ENCODE peak calls at places on chromosomes 12 and 14, in four cellular contexts. T, J, Q and N are unnamed samples. For H3K4me1, the result is how much of the 10 kb centered on the place peaks cover.

GRCh38 chr12:57134949-57135348 is 6.7 kb downstream of the LRP1 start:
- DNase-seq in T (no peak), J (no peak), Q (peak), N (no peak)

GRCh38 chr12:42705863-42706262 is 116.3 kb upstream of the PRICKLE1 start:
- DNase-seq in T (peak), J (no peak), Q (peak), N (peak)

GRCh38 chr14:87449016-87449415 is 544.0 kb downstream of the GALC start:
- DNase-seq in T (no peak), J (no peak), Q (no peak), N (no peak)

GRCh38 chr14:39218171-39218769 is 15.4 kb upstream of the MIA2 start:
- DNase-seq in T (peak), J (no peak), Q (no peak), N (no peak)

GRCh38 chr12:130969223-130969622 is 15.5 kb downstream of the ADGRD1 start:
- DNase-seq in T (no peak), J (peak), Q (no peak), N (no peak)

GRCh38 chr14:51096870-51097269 is 2.0 kb upstream of the TRIM9 start:
- DNase-seq in T (no peak), J (no peak), Q (no peak), N (no peak)

GRCh38 chr12:85509857-85510256 is 229.8 kb downstream of the ALX1 start:
- DNase-seq in T (no peak), J (no peak), Q (no peak), N (no peak)

GRCh38 chr14:54775486-54776100 is 127.0 kb downstream of the GCH1 start:
- DNase-seq in T (no peak), J (no peak), Q (no peak), N (no peak)

GRCh38 chr14:101861464-101861863 is 100.0 kb downstream of the PPP2R5C start:
- DNase-seq in T (peak), J (no peak), Q (no peak), N (no peak)

GRCh38 chr14:101857226-101857625 is 95.7 kb downstream of the PPP2R5C start:
- DNase-seq in T (no peak), J (peak), Q (no peak), N (no peak)

GRCh38 chr14:101859916-101860315 is 98.4 kb downstream of the PPP2R5C start:
- DNase-seq in T (no peak), J (no peak), Q (no peak), N (no peak)

GRCh38 chr14:101858791-101859537 is 97.5 kb downstream of the PPP2R5C start:
- DNase-seq in T (no peak), J (no peak), Q (no peak), N (no peak)

GRCh38 chr14:101859538-101859902 is 98.0 kb downstream of the PPP2R5C start:
- DNase-seq in T (no peak), J (no peak), Q (no peak), N (no peak)
- H3K4me1 ChIP-seq in T (under half), J (under half), Q (under half), N (under half)

GRCh38 chr14:103728721-103729120 is 13.1 kb downstream of the ZFYVE21 start:
- DNase-seq in T (no peak), J (no peak), Q (peak), N (no peak)
- H3K27ac ChIP-seq in T (peak), J (no peak), Q (no peak), N (no peak)

GRCh38 chr14:59507063-59507751 is 22.9 kb downstream of the JKAMP start:
- DNase-seq in T (peak), J (peak), Q (no peak), N (peak)
- H3K4me1 ChIP-seq in T (under half), J (under half), Q (under half), N (under half)

DNA sequence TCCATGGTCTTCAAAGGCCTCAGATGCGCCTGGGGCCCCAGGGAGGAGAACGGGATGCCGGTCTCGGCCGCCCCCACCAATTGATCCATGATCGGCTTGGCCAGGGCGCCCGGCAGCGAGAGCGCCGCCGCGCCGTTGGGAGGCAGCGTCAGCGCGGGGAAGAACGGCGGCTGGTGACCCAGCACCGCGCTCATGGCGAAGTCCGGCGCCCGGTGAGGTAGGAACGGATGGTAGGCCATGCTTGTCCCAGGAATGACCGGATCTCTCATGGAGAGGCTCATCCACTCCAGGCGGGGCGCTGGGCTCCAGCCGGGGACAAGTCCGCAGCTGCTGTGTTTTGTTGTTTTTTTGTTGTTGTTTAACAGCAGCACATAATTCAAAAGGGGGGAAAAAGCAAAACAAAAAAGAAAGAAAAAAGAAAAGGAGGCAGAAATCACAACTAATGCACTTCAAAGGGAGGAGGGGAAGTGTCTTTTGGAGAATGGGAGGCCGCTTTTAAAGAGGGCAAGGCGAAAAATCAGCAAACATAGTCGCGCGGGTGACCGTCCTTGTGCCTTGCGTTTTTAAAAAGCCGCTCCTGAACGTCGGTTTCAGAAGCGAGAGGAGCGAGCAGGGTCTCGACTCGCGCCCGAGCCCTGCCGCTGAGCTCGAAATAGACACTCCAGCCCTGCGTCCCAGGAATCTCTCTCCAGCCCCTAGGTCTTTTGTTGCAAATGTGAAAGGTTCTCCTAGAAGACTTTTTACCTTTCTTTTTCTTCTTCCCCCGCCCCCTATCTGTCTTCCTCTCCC is 861 bp downstream of the TBX3 start:
- DNase-seq in T (no peak), J (peak), Q (no peak), N (no peak)
- H3K27ac ChIP-seq in T (peak), J (no peak), Q (peak), N (peak)